ENCODE peak calls at places on chromosomes 2 and 18, in six cellular contexts. K is body of pancreas, N is NAMALWA, H is GM20000, Q is Daoy, S is coronary artery. J is an unnamed sample.

GRCh38 chr2:36819090-36819711 is 122.7 kb downstream of the VIT start:
- DNase-seq in K (no peak), N (no peak), H (no peak), Q (no peak), S (no peak), J (no peak)

GRCh38 chr18:79487198-79488165 is 91.8 kb downstream of the NFATC1 start:
- DNase-seq in K (no peak), N (no peak), H (no peak), Q (no peak), S (no peak), J (no peak)

GRCh38 chr2:59206361-59206760 is 965.2 kb upstream of the FANCL start:
- DNase-seq in K (no peak), N (no peak), H (no peak), Q (no peak), S (no peak), J (no peak)

GRCh38 chr2:62527478-62528210 is 21.6 kb upstream of the TMEM17 start:
- DNase-seq in K (no peak), N (no peak), H (no peak), Q (no peak), S (no peak), J (no peak)

GRCh38 chr2:25018681-25019080 is 23.2 kb upstream of the EFR3B start:
- DNase-seq in K (no peak), N (no peak), H (no peak), Q (no peak), S (no peak), J (no peak)

GRCh38 chr2:12778811-12779574 is 62.3 kb downstream of the TRIB2 start:
- DNase-seq in K (no peak), N (no peak), H (no peak), Q (no peak), S (no peak), J (no peak)

GRCh38 chr2:162521871-162522655 is 178.1 kb downstream of the GCA start:
- DNase-seq in K (no peak), N (no peak), H (no peak), Q (no peak), S (no peak), J (no peak)

GRCh38 chr2:163312723-163313122 is 423.1 kb downstream of the FIGN start:
- DNase-seq in K (no peak), N (no peak), H (no peak), Q (no peak), S (no peak), J (no peak)

GRCh38 chr2:236629961-236630872 is 60.6 kb downstream of the ACKR3 start:
- DNase-seq in K (no peak), N (no peak), H (no peak), Q (no peak), S (peak), J (no peak)

GRCh38 chr2:126981476-126981875 is 82.8 kb downstream of the TEX51 start:
- DNase-seq in K (no peak), N (no peak), H (no peak), Q (no peak), S (no peak), J (no peak)

GRCh38 chr2:63000801-63001200 is 49.8 kb upstream of the OTX1 start:
- DNase-seq in K (no peak), N (no peak), H (no peak), Q (no peak), S (no peak), J (no peak)

GRCh38 chr2:141482697-141483096 is 648.1 kb downstream of the LRP1B start:
- DNase-seq in K (no peak), N (no peak), H (no peak), Q (no peak), S (no peak), J (no peak)

GRCh38 chr2:19933351-19933981 is 31.7 kb upstream of the TTC32 start:
- DNase-seq in K (no peak), N (no peak), H (peak), Q (peak), S (no peak), J (no peak)

GRCh38 chr2:149814049-149814448 is 226.5 kb upstream of the MMADHC start:
- DNase-seq in K (no peak), N (no peak), H (no peak), Q (no peak), S (no peak), J (no peak)

GRCh38 chr2:40554665-40555294 is 102.9 kb upstream of the SLC8A1 start:
- DNase-seq in K (peak), N (peak), H (peak), Q (peak), S (no peak), J (no peak)

GRCh38 chr18:48923746-48924580 is 26.8 kb downstream of the SMAD7 start:
- DNase-seq in K (no peak), N (no peak), H (no peak), Q (peak), S (no peak), J (no peak)

GRCh38 chr2:46540496-46541342 is 61.4 kb downstream of the TMEM247 start:
- DNase-seq in K (peak), N (no peak), H (no peak), Q (peak), S (peak), J (no peak)

GRCh38 chr2:27756544-27757498 is 14.7 kb upstream of the MRPL33 start:
- DNase-seq in K (peak), N (no peak), H (no peak), Q (no peak), S (no peak), J (no peak)

GRCh38 chr18:48405108-48405507 is 4.1 kb downstream of the ZBTB7C start:
- DNase-seq in K (no peak), N (no peak), H (no peak), Q (peak), S (no peak), J (no peak)

GRCh38 chr18:48832961-48833700 is 117.6 kb downstream of the SMAD7 start:
- DNase-seq in K (peak), N (no peak), H (no peak), Q (peak), S (peak), J (peak)

GRCh38 chr2:237987263-237987662 is 20.4 kb downstream of the UBE2F start:
- DNase-seq in K (no peak), N (no peak), H (no peak), Q (no peak), S (no peak), J (no peak)

GRCh38 chr18:76223403-76223802 is 271.6 kb downstream of the ZNF516 start:
- DNase-seq in K (no peak), N (no peak), H (no peak), Q (no peak), S (no peak), J (no peak)

GRCh38 chr18:75173758-75174157 is 35.2 kb downstream of the PTGR3 start:
- DNase-seq in K (no peak), N (peak), H (no peak), Q (no peak), S (peak), J (no peak)

GRCh38 chr18:31101148-31102019 is 837 bp downstream of the DSC2 start:
- DNase-seq in K (peak), N (no peak), H (peak), Q (peak), S (peak), J (no peak)

GRCh38 chr18:31553800-31554199 is 37.9 kb upstream of the TTR start:
- DNase-seq in K (no peak), N (peak), H (no peak), Q (peak), S (no peak), J (no peak)

GRCh38 chr2:207341816-207342215 is 176.1 kb upstream of the KLF7 start:
- DNase-seq in K (no peak), N (no peak), H (no peak), Q (no peak), S (no peak), J (no peak)

GRCh38 chr2:65045651-65046050 is 10.6 kb upstream of the CEP68 start:
- DNase-seq in K (no peak), N (no peak), H (no peak), Q (peak), S (no peak), J (no peak)

GRCh38 chr2:127208313-127208712 is 11.8 kb downstream of the CYP27C1 start:
- DNase-seq in K (no peak), N (no peak), H (no peak), Q (peak), S (no peak), J (no peak)

GRCh38 chr2:71361631-71362030 is 30.0 kb downstream of the ZNF638 start:
- DNase-seq in K (no peak), N (no peak), H (peak), Q (no peak), S (no peak), J (no peak)

GRCh38 chr18:40404284-40404683 is 1550.8 kb upstream of the PIK3C3 start:
- DNase-seq in K (no peak), N (no peak), H (no peak), Q (no peak), S (no peak), J (no peak)

GRCh38 chr2:54574107-54574859 is 118.2 kb downstream of the SPTBN1 start:
- DNase-seq in K (no peak), N (peak), H (no peak), Q (peak), S (no peak), J (no peak)

GRCh38 chr18:2002604-2003003 is 568.7 kb downstream of the METTL4 start:
- DNase-seq in K (no peak), N (no peak), H (no peak), Q (no peak), S (no peak), J (no peak)

GRCh38 chr18:34862561-34862960 is 152.5 kb downstream of the DTNA start:
- DNase-seq in K (no peak), N (no peak), H (no peak), Q (no peak), S (no peak), J (no peak)

GRCh38 chr2:44838116-44838790 is 103.2 kb upstream of the SIX3 start:
- DNase-seq in K (no peak), N (no peak), H (no peak), Q (no peak), S (peak), J (no peak)